ENCODE peak calls at places on chromosomes 2 and 18, in seven cellular contexts. X is ovary, L is keratinocyte, O is colonic mucosa, W is transverse colon, Y is left lung, M is AG04450. E is an unnamed sample.

GRCh38 chr18:60978338-60978737 is 354.9 kb upstream of the CDH20 start:
- DNase-seq in O (no peak), X (no peak), Y (no peak), L (peak), M (peak), W (no peak), E (peak)

GRCh38 chr2:147927053-147927588 is 82.3 kb downstream of the ACVR2A start:
- DNase-seq in L (no peak), M (no peak), O (no peak), W (no peak), Y (no peak), X (no peak), E (no peak)

GRCh38 chr2:88442501-88442900 is 10.0 kb downstream of the FOXI3 start:
- DNase-seq in M (no peak), X (no peak), O (no peak), L (no peak), Y (no peak), W (no peak), E (no peak)

GRCh38 chr2:215060851-215061541 is 77.4 kb downstream of the ABCA12 start:
- DNase-seq in Y (no peak), X (no peak), L (no peak), O (no peak), M (no peak), W (no peak), E (no peak)

GRCh38 chr18:11324956-11325873 is 175.8 kb upstream of the PIEZO2 start:
- DNase-seq in Y (no peak), X (no peak), O (no peak), W (no peak), M (no peak), L (no peak), E (peak)

GRCh38 chr18:24875286-24875685 is 414.8 kb downstream of the HRH4 start:
- DNase-seq in L (no peak), O (no peak), Y (no peak), W (no peak), X (no peak), M (no peak), E (no peak)

GRCh38 chr2:28357948-28358667 is 34.5 kb upstream of the FOSL2 start:
- DNase-seq in X (no peak), W (no peak), O (no peak), Y (no peak), L (no peak), M (no peak), E (no peak)

GRCh38 chr2:158502984-158503383 is 46.2 kb downstream of the PKP4 start:
- DNase-seq in L (no peak), O (no peak), W (no peak), Y (no peak), X (no peak), M (peak), E (peak)

GRCh38 chr2:175793649-175794048 is 208.4 kb downstream of the LNPK start:
- DNase-seq in M (no peak), W (no peak), X (no peak), L (no peak), O (no peak), Y (no peak), E (no peak)

GRCh38 chr2:29527947-29528346 is 393.4 kb downstream of the ALK start:
- DNase-seq in X (no peak), W (no peak), O (no peak), M (no peak), Y (no peak), L (no peak), E (no peak)

GRCh38 chr2:16785072-16785638 is 119.5 kb upstream of the CYRIA start:
- DNase-seq in O (no peak), Y (no peak), X (no peak), L (no peak), M (no peak), W (no peak), E (no peak)

GRCh38 chr18:51193621-51194287 is 3.7 kb downstream of the MEX3C start:
- DNase-seq in M (no peak), Y (no peak), L (no peak), W (no peak), O (no peak), X (no peak), E (no peak)
- H3K4me3 ChIP-seq in M (peak), Y (no peak), L (no peak), W (no peak), O (no peak), X (no peak), E (peak)

DNA sequence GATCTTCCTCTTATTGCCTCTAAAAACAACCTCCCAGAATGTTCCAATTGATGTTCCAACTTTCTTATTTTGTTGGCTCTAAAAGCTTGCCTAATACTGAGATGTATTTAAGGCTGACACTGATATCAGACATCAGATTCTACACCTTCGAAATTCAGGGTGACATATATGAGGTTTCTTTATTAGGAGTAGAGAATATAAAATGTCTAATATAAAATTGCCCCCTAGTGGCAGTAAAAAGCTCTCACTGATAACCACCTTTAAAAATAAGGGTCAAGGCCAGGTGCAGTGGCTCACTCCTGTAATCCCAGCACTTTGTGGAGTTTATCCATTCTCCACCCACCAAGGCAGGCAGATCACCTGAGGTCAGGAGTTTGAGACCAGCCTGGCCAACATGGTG is 789.7 kb upstream of the SLC39A10 start:
- DNase-seq in X (no peak), O (no peak), L (no peak), W (no peak), M (no peak), Y (no peak), E (no peak)
- TF ChIP-seq CTCF in X (no peak), O (no peak), L (peak), W (no peak), M (peak), Y (no peak), E (peak)

DNA sequence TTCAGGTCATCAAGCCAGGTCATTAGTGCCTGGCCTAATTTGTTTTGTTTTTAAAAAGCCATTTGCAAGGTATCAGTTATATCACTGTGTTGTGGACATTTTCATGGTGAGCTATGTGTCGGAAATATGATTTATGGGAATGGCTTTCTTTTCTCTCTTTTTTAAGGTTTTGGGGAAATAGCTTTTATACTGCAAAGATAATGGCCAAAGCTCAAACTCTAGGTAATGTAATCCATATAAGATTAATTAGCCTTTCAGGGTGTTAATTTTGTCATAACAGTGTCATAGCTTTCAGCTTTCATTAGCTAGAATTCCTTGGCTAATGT is 45.8 kb downstream of the PCBP1 start:
- DNase-seq in Y (no peak), O (no peak), X (no peak), M (no peak), W (no peak), L (no peak), E (no peak)
- H3K4me3 ChIP-seq in Y (no peak), O (no peak), X (no peak), M (peak), W (no peak), L (no peak), E (no peak)

DNA sequence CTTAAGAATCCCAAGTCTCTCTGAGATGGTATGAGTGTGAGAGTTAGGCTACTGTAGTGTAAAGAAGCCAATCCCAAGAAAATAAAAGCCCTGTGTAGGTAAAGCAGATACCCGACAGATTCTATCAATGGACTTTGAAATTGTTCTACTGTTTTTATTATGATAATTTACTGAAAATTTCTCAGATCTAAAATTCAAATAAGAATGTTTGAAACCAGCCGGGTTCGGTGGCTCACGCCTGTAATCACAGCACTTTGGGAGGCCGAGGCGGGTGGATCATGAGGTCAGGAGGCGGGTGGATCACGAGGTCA is 208.3 kb upstream of the SPRED2 start:
- DNase-seq in O (no peak), X (no peak), M (no peak), Y (no peak), L (no peak), W (no peak), E (no peak)
- TF ChIP-seq CTCF in O (no peak), X (no peak), M (no peak), Y (no peak), L (no peak), W (no peak), E (no peak)

DNA sequence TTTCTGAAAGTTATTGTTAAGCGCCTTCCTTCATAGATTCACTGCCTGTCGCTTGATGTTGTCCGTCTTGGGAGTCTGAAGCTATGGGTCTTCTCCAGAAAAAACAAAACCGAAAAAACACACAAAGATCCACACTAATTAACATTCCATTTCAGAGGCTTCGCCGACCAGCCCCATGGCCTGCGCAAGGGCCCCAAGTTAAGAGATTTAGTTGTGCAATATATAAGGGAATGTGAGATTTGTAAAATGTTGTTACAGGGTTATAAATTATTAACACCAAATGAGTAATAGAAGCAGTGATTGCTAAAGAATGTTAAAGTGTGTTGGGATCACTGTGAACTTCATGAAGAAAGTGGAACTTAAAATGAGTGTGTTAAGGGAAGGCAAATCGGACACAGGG is 827 bp downstream of the CFAP221 start:
- DNase-seq in X (peak), O (no peak), L (no peak), W (no peak), M (no peak), Y (no peak), E (no peak)
- H3K4me3 ChIP-seq in X (no peak), O (no peak), L (no peak), W (no peak), M (no peak), Y (peak), E (peak)

GRCh38 chr2:134782792-134783191 is 55.6 kb upstream of the ACMSD start:
- DNase-seq in X (no peak), W (no peak), Y (no peak), L (no peak), M (no peak), O (no peak), E (peak)
- TF ChIP-seq CTCF in X (no peak), W (peak), Y (peak), L (peak), M (peak), O (peak), E (no peak)

DNA sequence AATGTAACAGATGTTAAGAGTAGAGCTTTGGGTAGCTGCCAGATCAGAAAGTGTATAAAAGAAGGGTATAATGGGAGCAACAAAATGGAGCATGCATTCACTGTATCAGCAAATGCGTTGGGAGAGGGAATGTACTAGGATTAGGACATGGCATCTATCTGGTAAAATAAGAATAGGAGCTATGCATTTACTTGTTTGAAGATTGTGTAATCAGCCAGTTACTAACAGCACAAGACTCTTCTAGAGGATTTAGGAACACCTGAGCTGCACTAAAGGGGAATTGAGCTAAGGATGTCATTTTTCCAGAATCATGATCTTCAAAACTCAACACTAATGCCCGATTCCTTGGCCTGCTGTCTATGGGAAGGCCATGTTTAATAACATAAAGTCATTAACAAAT is 394.2 kb upstream of the TNP1 start:
- DNase-seq in Y (no peak), M (no peak), X (no peak), O (no peak), L (no peak), W (no peak), E (no peak)
- H3K4me3 ChIP-seq in Y (no peak), M (no peak), X (no peak), O (no peak), L (no peak), W (no peak), E (no peak)

DNA sequence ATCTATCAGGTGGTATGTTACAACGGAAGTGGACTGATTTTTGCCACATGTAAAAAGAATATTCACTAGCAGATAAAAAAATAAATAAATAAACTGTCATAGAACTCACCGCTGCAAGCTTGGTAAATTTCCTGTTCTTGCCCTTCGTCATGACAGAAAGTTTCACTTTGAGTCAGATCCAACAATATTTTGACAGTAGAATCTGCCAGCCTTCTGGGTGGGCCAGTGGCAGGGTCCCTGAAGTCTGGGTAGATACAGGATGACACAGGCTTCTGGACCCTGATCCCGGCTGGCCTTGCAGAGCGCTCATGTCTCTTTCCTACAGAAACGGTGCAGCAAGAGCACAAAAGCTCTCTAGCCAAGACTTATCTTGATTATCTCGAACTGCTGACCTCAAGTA is 97.8 kb upstream of the PMAIP1 start:
- DNase-seq in O (no peak), Y (no peak), L (no peak), M (no peak), W (no peak), X (no peak), E (no peak)
- TF ChIP-seq CTCF in O (no peak), Y (no peak), L (no peak), M (no peak), W (no peak), X (no peak), E (no peak)

GRCh38 chr2:237291138-237291792 is 122.7 kb downstream of the COL6A3 start:
- DNase-seq in L (peak), W (peak), O (peak), M (peak), Y (peak), X (peak), E (peak)
- H3K4me3 ChIP-seq in L (no peak), W (no peak), O (no peak), M (peak), Y (no peak), X (no peak), E (no peak)

GRCh38 chr2:171810409-171810993 is 83.5 kb downstream of the SLC25A12 start:
- DNase-seq in O (no peak), W (no peak), M (peak), X (no peak), Y (no peak), L (no peak), E (no peak)

GRCh38 chr2:171814174-171814573 is 79.9 kb downstream of the SLC25A12 start:
- DNase-seq in M (no peak), L (no peak), Y (no peak), X (no peak), W (no peak), O (no peak), E (no peak)

GRCh38 chr2:171813126-171813525 is 80.9 kb downstream of the SLC25A12 start:
- DNase-seq in Y (no peak), M (no peak), O (no peak), X (no peak), L (no peak), W (no peak), E (no peak)

GRCh38 chr2:171813729-171814128 is 80.3 kb downstream of the SLC25A12 start:
- DNase-seq in M (no peak), Y (no peak), W (no peak), L (no peak), O (no peak), X (no peak), E (no peak)

DNA sequence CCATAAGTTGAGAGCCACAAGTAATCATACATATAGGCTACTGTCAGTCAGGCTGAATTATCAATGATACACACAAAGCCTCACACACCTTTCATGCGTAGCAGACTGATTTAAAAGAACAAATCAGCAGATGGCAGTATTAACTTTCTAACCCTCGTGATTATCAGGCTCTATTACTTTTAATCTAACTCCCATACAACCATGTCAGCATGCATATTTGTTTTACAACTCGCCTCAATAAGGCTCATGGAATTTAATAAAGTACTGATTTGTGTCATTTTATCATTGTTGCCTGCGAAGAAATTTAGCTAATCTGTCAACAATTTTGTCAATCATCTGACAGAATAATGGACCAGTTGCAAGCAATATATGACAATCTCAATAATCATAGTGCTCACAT is 82.8 kb downstream of the SLC25A12 start:
- DNase-seq in L (no peak), W (no peak), X (no peak), Y (no peak), M (no peak), O (no peak), E (peak)
- TF ChIP-seq CTCF in L (no peak), W (no peak), X (peak), Y (no peak), M (peak), O (no peak), E (peak)

E was measured in astrocyte of the cerebellum.